ENCODE peak calls at places on chromosomes 7 and 10, in five cellular contexts. P is CD8-positive, alpha-beta T cell; Y is IMR-90; F is GM12865; H is kidney. S is an unnamed sample.

GRCh38 chr7:117251687-117252086 is 71.2 kb downstream of the WNT2 start:
- DNase-seq in Y (peak), F (peak), H (no peak), P (no peak), S (no peak)

GRCh38 chr10:124697837-124698559 is 46.2 kb downstream of the FAM53B start:
- DNase-seq in H (peak), P (peak), Y (peak), F (peak), S (no peak)

GRCh38 chr7:20798081-20798693 is 11.5 kb upstream of the SP8 start:
- DNase-seq in H (peak), P (no peak), Y (no peak), F (peak), S (no peak)

GRCh38 chr10:22325948-22326702 is 5.2 kb downstream of the BMI1 start:
- DNase-seq in P (no peak), Y (peak), H (no peak), F (no peak), S (no peak)

GRCh38 chr7:155858521-155859061 is 46.3 kb upstream of the SHH start:
- DNase-seq in Y (peak), P (peak), F (no peak), H (no peak), S (no peak)

GRCh38 chr7:30406664-30407425 is 71.7 kb downstream of the NOD1 start:
- DNase-seq in H (no peak), Y (no peak), F (no peak), P (no peak), S (no peak)

GRCh38 chr7:129875745-129876411 is 76.9 kb downstream of the UBE2H start:
- DNase-seq in H (no peak), F (no peak), Y (peak), P (no peak), S (no peak)

GRCh38 chr7:92608380-92609322 is 18.5 kb upstream of the FAM133B start:
- DNase-seq in Y (no peak), H (peak), F (no peak), P (no peak), S (no peak)

GRCh38 chr10:135601-136464 is 578 bp downstream of the ZMYND11 start:
- DNase-seq in P (peak), H (peak), F (peak), Y (peak), S (no peak)

GRCh38 chr10:97034958-97035769 is 150.6 kb downstream of the SLIT1 start:
- DNase-seq in P (no peak), F (no peak), H (no peak), Y (no peak), S (no peak)

GRCh38 chr10:21076381-21076780 is 179.3 kb upstream of the NEBL start:
- DNase-seq in H (no peak), Y (no peak), P (no peak), F (no peak), S (no peak)

GRCh38 chr7:129136887-129137647 is 7.4 kb upstream of the TSPAN33 start:
- DNase-seq in P (no peak), Y (no peak), H (no peak), F (peak), S (peak)

GRCh38 chr10:78313636-78314035 is 280.0 kb downstream of the RPS24 start:
- DNase-seq in P (no peak), H (peak), Y (no peak), F (no peak), S (no peak)

GRCh38 chr10:75229961-75230360 is 5.8 kb downstream of the COMTD1 start:
- DNase-seq in P (no peak), H (no peak), Y (peak), F (no peak), S (no peak)

GRCh38 chr10:74705361-74705980 is 120.9 kb upstream of the KAT6B start:
- DNase-seq in F (no peak), H (no peak), P (no peak), Y (no peak), S (no peak)

GRCh38 chr7:48250441-48250951 is 79.2 kb downstream of the ABCA13 start:
- DNase-seq in Y (peak), H (no peak), F (no peak), P (no peak), S (no peak)

GRCh38 chr7:140060788-140061606 is 1.8 kb downstream of the PARP12 start:
- DNase-seq in Y (peak), P (no peak), F (no peak), H (no peak), S (no peak)

GRCh38 chr10:12252882-12253546 is 57.0 kb downstream of the CDC123 start:
- DNase-seq in Y (peak), H (no peak), P (no peak), F (peak), S (peak)

GRCh38 chr7:17340655-17341054 is 42.2 kb downstream of the AHR start:
- DNase-seq in F (no peak), P (no peak), H (no peak), Y (no peak), S (no peak)

GRCh38 chr7:107309296-107309695 is 140.5 kb downstream of the HBP1 start:
- DNase-seq in Y (no peak), H (no peak), F (no peak), P (no peak), S (no peak)

GRCh38 chr7:40586197-40586596 is 451.4 kb downstream of the SUGCT start:
- DNase-seq in F (no peak), P (no peak), H (no peak), Y (peak), S (no peak)

GRCh38 chr7:6164491-6164890 is 107.9 kb downstream of the CYTH3 start:
- DNase-seq in Y (no peak), P (no peak), H (peak), F (no peak), S (no peak)

GRCh38 chr7:106031271-106032029 is 68.4 kb downstream of the CDHR3 start:
- DNase-seq in H (no peak), P (no peak), F (no peak), Y (no peak), S (no peak)

GRCh38 chr10:94500063-94500462 is 45.5 kb upstream of the HELLS start:
- DNase-seq in H (no peak), Y (no peak), P (no peak), F (no peak), S (no peak)

GRCh38 chr10:95730233-95730632 is 25.7 kb upstream of the ENTPD1 start:
- DNase-seq in H (no peak), P (no peak), F (no peak), Y (no peak), S (no peak)

GRCh38 chr10:4586756-4587155 is 239.3 kb upstream of the AKR1E2 start:
- DNase-seq in P (no peak), H (no peak), Y (peak), F (no peak), S (no peak)

GRCh38 chr10:126667568-126667967 is 2.9 kb downstream of the C10orf90 start:
- DNase-seq in H (no peak), Y (no peak), P (no peak), F (no peak), S (no peak)

GRCh38 chr10:73217628-73218027 is 29.4 kb downstream of the DNAJC9 start:
- DNase-seq in H (no peak), Y (no peak), F (no peak), P (no peak), S (no peak)

GRCh38 chr10:73219384-73219783 is 27.7 kb downstream of the DNAJC9 start:
- DNase-seq in Y (no peak), F (no peak), H (no peak), P (no peak), S (no peak)

GRCh38 chr10:73220989-73221388 is 26.1 kb downstream of the DNAJC9 start:
- DNase-seq in Y (no peak), F (no peak), H (no peak), P (no peak), S (no peak)

GRCh38 chr10:73215749-73216148 is 31.3 kb downstream of the DNAJC9 start:
- DNase-seq in H (no peak), P (no peak), F (no peak), Y (no peak), S (no peak)

DNA sequence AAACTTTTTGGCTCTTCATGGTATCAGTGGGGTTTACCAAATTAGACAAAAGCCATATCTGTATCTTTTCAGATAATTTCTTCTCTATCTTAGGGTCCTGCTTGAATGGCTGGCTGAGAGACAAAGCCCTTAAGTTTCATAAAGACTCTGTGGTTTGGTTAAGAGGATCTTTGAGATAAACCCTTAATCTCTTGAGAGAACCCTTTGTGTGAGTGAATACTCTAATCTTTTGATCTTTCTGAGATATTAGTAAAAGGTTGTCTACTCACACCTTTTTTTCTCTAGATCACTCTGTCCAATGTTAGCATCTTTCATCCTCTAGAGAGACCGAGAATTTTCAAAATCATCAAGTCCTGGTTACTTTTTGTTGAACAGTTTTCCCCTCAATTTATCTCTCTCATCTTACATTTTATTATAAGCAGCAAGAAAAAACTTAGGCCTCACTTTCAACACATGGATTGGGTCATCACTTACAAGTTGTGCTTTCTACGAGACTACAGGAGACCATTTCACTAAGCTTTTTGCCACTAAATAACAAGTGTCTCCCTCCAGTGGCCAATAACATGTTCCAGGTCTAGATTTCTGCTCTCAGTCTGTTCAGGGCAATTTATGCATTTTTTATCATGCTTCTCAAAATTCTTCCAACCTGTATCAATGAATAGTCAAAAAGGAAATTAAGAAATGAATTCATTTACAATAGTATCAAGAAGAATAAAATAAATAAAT is 28.4 kb downstream of the DNAJC9 start:
- DNase-seq in Y (peak), F (peak), H (no peak), P (no peak), S (no peak)
- TF ChIP-seq CTCF in Y (peak), F (peak), H (peak), P (peak), S (peak)

GRCh38 chr10:129361676-129362376 is 105.2 kb upstream of the MGMT start:
- DNase-seq in P (no peak), H (no peak), Y (no peak), F (no peak), S (no peak)
- H3K4me3 ChIP-seq in P (no peak), H (no peak), Y (no peak), F (no peak), S (no peak)

GRCh38 chr10:112471878-112472487 is 25.0 kb downstream of the VTI1A start:
- DNase-seq in Y (peak), P (no peak), H (no peak), F (peak), S (peak)

DNA sequence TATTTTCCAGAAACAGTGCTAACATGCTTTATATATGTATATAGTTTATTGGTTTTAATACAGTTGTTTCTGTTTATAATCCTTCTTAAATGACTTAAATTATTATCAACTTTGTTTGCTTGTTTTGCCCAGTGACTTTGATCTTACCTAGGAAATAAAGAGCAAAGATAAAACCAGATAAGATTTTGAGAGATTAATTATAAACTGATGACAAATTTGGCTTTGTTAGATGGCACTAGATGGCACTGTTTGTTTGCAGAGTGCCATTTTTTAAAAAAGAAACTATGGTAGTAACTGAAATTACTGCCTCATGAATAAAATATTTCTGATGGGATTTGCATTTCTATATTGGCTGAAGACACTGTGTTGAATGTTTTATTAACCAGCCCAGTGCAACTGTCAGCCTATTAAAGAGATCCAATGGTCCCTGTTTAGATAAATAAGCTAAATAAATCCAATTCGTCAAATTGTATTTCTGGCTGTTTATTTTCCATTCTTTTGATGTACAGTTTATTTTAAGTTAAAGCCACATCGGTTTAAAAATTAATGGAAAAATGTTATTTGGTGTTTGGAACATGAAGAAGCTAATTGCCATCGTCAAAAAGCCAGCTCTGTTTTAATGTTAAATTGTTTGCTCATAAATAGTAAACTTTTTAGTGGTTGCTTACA is 28.7 kb downstream of the VTI1A start:
- DNase-seq in P (no peak), H (no peak), Y (peak), F (no peak), S (no peak)
- TF ChIP-seq CTCF in P (peak), H (peak), Y (peak), F (peak), S (peak)

GRCh38 chr7:158351481-158351880 is 236.1 kb downstream of the PTPRN2 start:
- DNase-seq in P (no peak), Y (no peak), H (peak), F (no peak), S (no peak)
- H3K4me3 ChIP-seq in P (no peak), Y (no peak), H (no peak), F (no peak), S (no peak)

DNA sequence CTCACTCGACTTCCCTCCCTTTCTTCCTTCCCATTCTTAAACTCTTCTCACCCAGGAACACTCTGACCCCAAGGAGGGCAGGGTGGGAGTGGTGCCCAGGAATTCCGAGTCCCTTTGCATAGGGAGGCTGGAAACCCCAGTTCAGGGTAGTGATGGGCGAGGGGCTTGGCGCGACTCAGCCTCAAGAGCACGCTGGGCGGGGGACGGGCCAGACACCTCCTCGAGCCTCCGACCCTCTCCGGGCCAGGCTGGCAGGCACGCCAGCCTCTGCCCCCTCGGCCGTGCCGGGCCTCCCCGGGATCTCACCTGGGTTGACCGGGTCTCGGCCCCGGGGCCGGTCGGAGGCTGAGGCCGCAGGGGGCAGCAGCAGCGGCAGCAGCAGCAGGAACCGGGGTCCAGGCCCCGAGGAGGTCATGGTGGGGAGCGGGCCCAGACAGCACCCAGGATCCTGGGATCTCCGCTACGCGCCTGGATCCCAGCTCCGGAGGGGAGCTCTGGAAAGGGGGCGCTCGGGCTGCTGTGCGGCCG is 457 bp downstream of the PLOD3 start:
- DNase-seq in Y (no peak), F (no peak), P (no peak), H (no peak), S (no peak)
- TF ChIP-seq CTCF in Y (no peak), F (peak), P (no peak), H (no peak), S (peak)

S was measured in GM12864.